ENCODE peak calls at places on chromosomes 12 and 14, in six cellular contexts. M is MM.1S, O is heart left ventricle, P is heart right ventricle, Y is AG09309, N is endothelial cell. X is an unnamed sample.

GRCh38 chr12:19220205-19220604 is 90.7 kb downstream of the PLEKHA5 start:
- DNase-seq in M (no peak), O (no peak), P (no peak), Y (no peak), N (no peak), X (no peak)

GRCh38 chr12:115320967-115321366 is 637.0 kb upstream of the TBX3 start:
- DNase-seq in M (no peak), O (peak), P (peak), Y (no peak), N (no peak), X (no peak)

GRCh38 chr14:101810897-101811620 is 49.5 kb downstream of the PPP2R5C start:
- DNase-seq in M (no peak), O (no peak), P (no peak), Y (no peak), N (no peak), X (no peak)

GRCh38 chr12:124501080-124501642 is 66.3 kb downstream of the NCOR2 start:
- DNase-seq in M (no peak), O (no peak), P (peak), Y (no peak), N (no peak), X (no peak)

GRCh38 chr14:30906752-30907658 is 32.6 kb downstream of the COCH start:
- DNase-seq in M (no peak), O (no peak), P (no peak), Y (no peak), N (no peak), X (no peak)

GRCh38 chr12:131055596-131056233 is 102.0 kb downstream of the ADGRD1 start:
- DNase-seq in M (no peak), O (no peak), P (no peak), Y (no peak), N (no peak), X (no peak)

GRCh38 chr14:22265319-22266140 is 323.5 kb downstream of the DAD1 start:
- DNase-seq in M (no peak), O (no peak), P (no peak), Y (no peak), N (no peak), X (no peak)

GRCh38 chr14:95514131-95515079 is 2.0 kb downstream of the SYNE3 start:
- DNase-seq in M (peak), O (no peak), P (no peak), Y (no peak), N (no peak), X (no peak)

GRCh38 chr12:115002434-115002833 is 318.5 kb upstream of the TBX3 start:
- DNase-seq in M (no peak), O (no peak), P (no peak), Y (no peak), N (no peak), X (no peak)

GRCh38 chr12:114926341-114926740 is 242.4 kb upstream of the TBX3 start:
- DNase-seq in M (no peak), O (no peak), P (no peak), Y (no peak), N (no peak), X (no peak)

DNA sequence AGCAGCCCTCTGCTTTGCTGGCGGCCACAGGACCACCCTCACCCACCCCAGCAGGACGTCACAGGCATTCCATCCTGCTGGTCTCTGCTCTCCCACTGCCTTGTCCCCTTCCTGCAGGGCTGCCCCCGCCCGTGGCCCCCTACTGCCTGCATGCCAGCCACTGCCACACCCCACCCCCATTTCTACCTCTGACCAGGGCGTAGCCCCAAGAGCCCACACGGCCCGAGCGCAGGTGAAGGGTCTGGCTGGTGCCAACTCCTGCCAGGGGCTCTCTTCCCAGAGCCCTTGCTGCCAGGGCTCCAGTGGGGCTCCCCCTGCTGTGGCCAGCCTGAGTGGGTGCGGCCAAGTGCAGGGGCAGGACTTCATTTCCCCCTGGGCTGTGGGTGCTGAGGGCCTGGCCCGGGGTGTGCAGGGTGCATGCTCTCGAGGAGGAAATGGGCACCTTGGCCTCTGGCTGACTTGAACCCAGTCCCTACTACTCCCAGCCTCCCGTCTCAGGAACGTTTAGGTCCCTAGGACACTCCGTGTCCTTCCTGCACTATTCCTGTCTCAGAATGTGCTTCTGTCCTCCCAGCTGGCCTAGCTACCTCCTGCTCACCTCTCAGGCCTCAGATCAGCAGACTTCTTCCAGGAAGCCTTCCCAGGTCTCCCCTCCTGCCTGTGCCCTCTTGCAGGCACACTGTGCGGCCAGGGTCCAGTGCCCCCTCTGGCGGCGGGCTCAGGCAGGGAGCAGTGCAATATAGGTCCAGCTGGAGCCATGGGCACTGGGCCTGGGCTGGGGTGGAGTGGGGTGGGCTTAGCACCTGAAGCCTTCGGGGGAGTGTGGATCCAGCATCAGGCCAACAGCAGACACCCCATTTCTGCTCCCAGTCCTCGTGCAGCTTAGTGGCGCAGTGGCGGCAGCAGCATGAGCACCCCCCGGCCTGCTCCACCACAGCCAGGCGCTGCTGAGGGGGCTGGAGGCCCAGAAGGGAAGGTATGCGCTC is 1.4 kb downstream of the LBHD2 start:
- DNase-seq in M (no peak), O (no peak), P (no peak), Y (no peak), N (peak), X (no peak)
- TF ChIP-seq CTCF in M (peak), O (peak), P (no peak), Y (peak), N (peak), X (peak)

GRCh38 chr12:107320031-107320928 is 226.9 kb upstream of the CRY1 start:
- DNase-seq in M (peak), O (peak), P (peak), Y (no peak), N (peak), X (peak)

GRCh38 chr12:107319536-107320030 is 226.2 kb upstream of the CRY1 start:
- DNase-seq in M (no peak), O (no peak), P (no peak), Y (no peak), N (peak), X (peak)

GRCh38 chr12:107318554-107318803 is 225.1 kb upstream of the CRY1 start:
- DNase-seq in M (no peak), O (no peak), P (no peak), Y (no peak), N (no peak), X (no peak)

GRCh38 chr12:107318804-107319535 is 225.6 kb upstream of the CRY1 start:
- DNase-seq in M (no peak), O (no peak), P (no peak), Y (no peak), N (peak), X (peak)

GRCh38 chr12:107317751-107318553 is 224.6 kb upstream of the CRY1 start:
- DNase-seq in M (peak), O (peak), P (peak), Y (peak), N (peak), X (peak)
- TF ChIP-seq CTCF in M (peak), O (no peak), P (peak), Y (peak), N (peak), X (peak)

DNA sequence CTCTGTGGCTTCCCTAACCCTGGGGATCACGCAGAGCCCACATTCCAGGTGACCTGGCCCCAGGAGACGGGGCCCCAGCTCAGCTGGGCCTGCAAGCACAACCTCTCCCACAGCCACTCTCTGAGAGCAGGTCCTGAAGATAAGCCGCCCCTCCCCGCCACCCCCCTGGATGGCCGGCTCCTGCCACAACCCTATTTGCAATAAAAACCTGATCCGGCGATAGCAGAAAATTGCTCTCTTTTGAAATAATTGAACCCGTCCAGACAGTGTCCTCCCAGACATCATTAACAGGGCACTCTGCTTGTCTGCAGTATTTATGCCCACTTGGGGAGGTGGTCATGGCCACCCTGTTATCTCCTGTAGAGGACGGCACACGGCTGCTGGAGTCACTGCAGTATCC is 5.0 kb downstream of the C14orf180 start:
- DNase-seq in M (no peak), O (no peak), P (no peak), Y (no peak), N (no peak), X (no peak)
- TF ChIP-seq CTCF in M (no peak), O (no peak), P (no peak), Y (no peak), N (no peak), X (no peak)

DNA sequence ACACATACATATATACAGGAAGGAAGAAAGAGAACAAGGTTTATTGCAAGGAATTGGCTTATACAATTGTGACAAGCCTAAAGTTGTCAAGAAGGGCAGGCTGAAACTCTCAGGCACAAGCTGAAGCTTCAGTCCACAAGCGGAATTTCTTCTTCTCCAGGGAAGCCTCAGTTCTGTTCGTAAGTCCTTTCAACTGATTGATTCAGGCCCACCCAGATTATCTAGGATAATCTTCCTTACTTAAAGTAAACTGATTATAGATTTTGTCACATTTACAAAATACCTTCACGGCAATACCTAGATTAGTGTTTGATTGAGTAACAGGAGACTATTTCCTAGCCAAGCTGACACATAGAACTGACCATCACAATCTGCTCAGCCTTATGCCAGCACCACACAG is 81.5 kb upstream of the TMEM260 start:
- DNase-seq in M (no peak), O (no peak), P (no peak), Y (no peak), N (no peak), X (no peak)
- TF ChIP-seq CTCF in M (no peak), O (no peak), P (no peak), Y (no peak), N (no peak), X (no peak)

DNA sequence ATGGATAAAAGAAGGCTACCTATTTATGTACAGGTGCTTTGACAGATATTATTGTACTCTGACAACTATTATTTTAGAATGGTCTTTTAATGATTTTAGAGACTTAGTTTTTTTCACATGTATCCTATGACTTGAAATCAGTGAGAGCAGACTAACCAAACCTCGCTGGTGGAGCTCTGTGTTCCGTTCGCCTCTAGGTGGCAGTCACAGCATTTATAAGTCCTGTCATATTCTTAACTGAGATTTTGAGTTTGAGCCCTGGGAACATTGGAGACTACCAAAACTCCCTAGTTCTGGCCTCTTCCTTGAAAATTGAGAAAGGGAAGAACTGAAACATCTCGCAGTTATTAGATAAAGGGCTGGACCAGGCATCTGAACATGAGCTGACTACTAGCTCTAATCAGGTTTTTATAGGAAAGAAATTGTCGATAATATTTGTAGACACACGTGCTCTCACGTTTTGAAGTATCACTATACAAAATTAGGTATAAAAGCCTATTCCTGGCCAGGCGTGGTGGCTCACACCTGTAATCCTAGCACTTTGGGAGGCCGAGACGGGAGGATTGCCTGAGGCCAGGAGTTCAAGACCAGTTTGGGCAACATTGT is 48.3 kb downstream of the TTLL5 start:
- DNase-seq in M (peak), O (peak), P (peak), Y (peak), N (peak), X (peak)
- TF ChIP-seq CTCF in M (peak), O (peak), P (peak), Y (peak), N (peak), X (peak)

DNA sequence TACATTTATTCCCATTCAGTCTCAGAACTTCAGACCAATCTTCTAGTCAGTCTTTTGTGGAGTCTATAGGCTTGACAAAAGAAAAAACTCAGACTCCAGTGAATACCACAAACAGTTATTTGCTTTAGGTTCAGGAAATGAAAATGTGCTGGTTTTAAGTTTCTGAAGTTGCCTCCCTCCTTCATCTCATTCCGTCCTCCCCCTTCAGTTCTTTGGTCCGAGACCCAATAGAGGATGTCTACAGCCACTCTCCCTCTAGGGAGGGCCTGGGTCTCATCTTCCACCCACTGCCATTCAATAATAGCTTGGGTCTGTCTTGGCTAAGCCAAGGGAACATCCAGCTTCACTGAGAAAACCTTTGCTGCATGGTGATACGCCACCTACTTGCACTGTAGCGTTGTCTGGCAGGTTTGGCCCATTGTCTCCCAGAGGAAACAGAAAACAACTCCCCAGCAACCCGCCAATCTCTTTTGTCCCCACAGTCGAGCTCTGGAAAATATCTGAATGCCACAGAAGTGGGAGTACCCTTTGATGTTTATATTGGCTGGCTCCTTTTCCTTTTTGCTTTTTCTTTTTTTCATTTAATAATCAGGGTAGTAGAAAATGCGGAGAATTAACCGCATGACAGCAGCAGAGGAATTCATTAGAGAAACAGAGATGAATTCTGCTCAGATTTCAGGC is 380.0 kb downstream of the RAD51B start:
- DNase-seq in M (no peak), O (peak), P (peak), Y (no peak), N (peak), X (peak)
- TF ChIP-seq CTCF in M (no peak), O (no peak), P (peak), Y (no peak), N (no peak), X (no peak)

DNA sequence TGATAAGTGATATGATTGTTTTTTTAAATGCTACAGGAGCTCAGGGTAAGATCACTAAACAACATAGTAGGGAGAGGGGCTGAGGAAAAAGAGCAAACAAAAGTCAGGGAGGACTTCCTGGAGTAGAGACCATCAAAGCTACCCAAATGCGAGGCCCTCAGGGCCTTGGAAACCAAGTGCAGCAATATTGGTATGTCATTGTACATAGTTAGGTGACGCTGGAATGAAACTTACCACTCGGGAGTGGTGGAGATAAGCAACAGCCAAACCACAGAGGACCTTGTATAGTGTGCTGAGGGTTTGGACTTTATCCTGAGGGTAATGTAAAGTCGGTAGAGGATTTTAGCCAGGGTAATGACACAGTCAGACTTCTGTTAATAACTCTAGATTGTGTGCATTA is 13.8 kb downstream of the KITLG start:
- DNase-seq in M (no peak), O (no peak), P (no peak), Y (no peak), N (no peak), X (no peak)
- TF ChIP-seq CTCF in M (no peak), O (no peak), P (no peak), Y (no peak), N (no peak), X (no peak)

GRCh38 chr12:72093424-72093823 is 154.8 kb downstream of the TPH2 start:
- DNase-seq in M (no peak), O (no peak), P (no peak), Y (no peak), N (no peak), X (no peak)

GRCh38 chr12:72095025-72095424 is 156.4 kb downstream of the TPH2 start:
- DNase-seq in M (no peak), O (no peak), P (no peak), Y (no peak), N (no peak), X (no peak)

GRCh38 chr12:72093930-72094329 is 155.3 kb downstream of the TPH2 start:
- DNase-seq in M (no peak), O (no peak), P (no peak), Y (no peak), N (no peak), X (no peak)

GRCh38 chr12:72094490-72094889 is 155.8 kb downstream of the TPH2 start:
- DNase-seq in M (no peak), O (no peak), P (no peak), Y (no peak), N (no peak), X (no peak)

DNA sequence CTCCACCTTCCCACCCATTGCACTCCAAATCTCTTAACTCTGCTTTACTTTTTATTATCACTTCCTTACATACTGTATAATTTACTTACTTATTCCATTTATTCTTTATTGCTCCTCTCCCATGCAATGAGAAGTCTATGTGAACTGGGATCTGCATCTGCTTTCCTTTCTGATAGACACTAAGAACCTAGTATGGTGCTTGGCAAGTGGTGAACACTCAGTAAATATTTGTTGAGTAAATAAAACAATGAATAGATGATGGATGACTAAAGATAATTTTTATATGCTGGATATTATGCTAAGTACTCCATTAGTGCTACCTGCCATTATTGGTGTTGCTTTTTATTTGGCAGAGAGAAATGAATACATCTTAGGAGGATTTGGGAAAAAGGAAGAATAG is 151.0 kb downstream of the TPH2 start:
- DNase-seq in M (no peak), O (no peak), P (no peak), Y (no peak), N (no peak), X (no peak)
- TF ChIP-seq CTCF in M (no peak), O (no peak), P (no peak), Y (no peak), N (no peak), X (no peak)

DNA sequence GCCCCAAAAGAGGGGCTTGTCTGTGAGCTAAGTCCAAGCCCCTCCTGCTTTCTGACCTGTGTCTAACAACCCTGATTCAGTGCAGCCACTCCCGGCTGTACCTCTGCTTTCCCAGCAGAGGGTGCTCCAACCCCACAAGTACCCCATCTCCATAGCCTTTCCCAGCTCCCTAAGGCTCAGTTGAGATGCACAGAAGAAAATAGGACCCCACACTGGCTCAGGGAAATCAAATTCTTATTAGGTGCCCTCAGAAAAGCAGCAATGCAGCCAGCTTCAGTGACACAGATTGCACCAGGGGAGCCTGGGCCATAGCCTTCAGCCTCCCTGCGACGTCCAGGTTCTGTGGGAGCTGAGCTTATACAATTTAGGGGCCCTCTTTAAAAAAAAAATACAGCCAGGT is 49.9 kb downstream of the LRRC74A start:
- DNase-seq in M (peak), O (peak), P (peak), Y (peak), N (peak), X (peak)
- TF ChIP-seq CTCF in M (peak), O (peak), P (peak), Y (peak), N (peak), X (peak)